ENCODE peak calls at places on chromosomes 7 and 10, in six cellular contexts. M, S, E, V, Y and Z are unnamed samples.

GRCh38 chr10:115436999-115437398 is 343.8 kb downstream of the ATRNL1 start:
- DNase-seq in M (no peak), S (no peak), E (no peak), V (no peak), Y (no peak), Z (no peak)

GRCh38 chr7:35025391-35025870 is 11.9 kb downstream of the DPY19L1 start:
- DNase-seq in M (no peak), S (no peak), E (no peak), V (no peak), Y (no peak), Z (no peak)

GRCh38 chr10:51010977-51011376 is 63.3 kb upstream of the PRKG1 start:
- DNase-seq in M (no peak), S (no peak), E (peak), V (no peak), Y (peak), Z (no peak)

GRCh38 chr7:112481337-112481736 is 546 bp downstream of the LSMEM1 start:
- DNase-seq in M (no peak), S (no peak), E (no peak), V (no peak), Y (no peak), Z (no peak)

GRCh38 chr7:24657980-24658379 is 84.7 kb downstream of the PALS2 start:
- DNase-seq in M (no peak), S (no peak), E (no peak), V (no peak), Y (no peak), Z (no peak)

GRCh38 chr7:112190120-112190519 is 16.1 kb downstream of the DOCK4 start:
- DNase-seq in M (no peak), S (no peak), E (no peak), V (no peak), Y (no peak), Z (no peak)

GRCh38 chr10:29618341-29619171 is 16.2 kb downstream of the SVIL start:
- DNase-seq in M (no peak), S (no peak), E (peak), V (no peak), Y (peak), Z (no peak)

GRCh38 chr10:78914502-78915330 is 154.1 kb upstream of the ZMIZ1 start:
- DNase-seq in M (peak), S (no peak), E (no peak), V (no peak), Y (peak), Z (no peak)

GRCh38 chr10:8588135-8588534 is 533.6 kb downstream of the GATA3 start:
- DNase-seq in M (no peak), S (no peak), E (no peak), V (no peak), Y (no peak), Z (no peak)

GRCh38 chr10:62424026-62424425 is 49.9 kb downstream of the ZNF365 start:
- DNase-seq in M (no peak), S (no peak), E (no peak), V (no peak), Y (no peak), Z (no peak)

GRCh38 chr7:133023370-133024075 is 58.4 kb downstream of the CHCHD3 start:
- DNase-seq in M (no peak), S (no peak), E (no peak), V (no peak), Y (no peak), Z (no peak)

GRCh38 chr7:24442170-24442777 is 131.0 kb upstream of the PALS2 start:
- DNase-seq in M (no peak), S (no peak), E (no peak), V (no peak), Y (no peak), Z (no peak)

GRCh38 chr7:45211066-45211465 is 53.5 kb downstream of the RAMP3 start:
- DNase-seq in M (no peak), S (no peak), E (no peak), V (no peak), Y (peak), Z (no peak)

GRCh38 chr10:8616166-8616565 is 561.7 kb downstream of the GATA3 start:
- DNase-seq in M (no peak), S (no peak), E (no peak), V (no peak), Y (no peak), Z (no peak)

GRCh38 chr10:124106241-124106905 is 13.0 kb upstream of the CHST15 start:
- DNase-seq in M (peak), S (peak), E (peak), V (peak), Y (peak), Z (no peak)

GRCh38 chr10:101560293-101561067 is 27.6 kb downstream of the POLL start:
- DNase-seq in M (peak), S (no peak), E (no peak), V (peak), Y (no peak), Z (no peak)

GRCh38 chr7:97116308-97116707 is 1.2 kb upstream of the SDHAF3 start:
- DNase-seq in M (no peak), S (no peak), E (no peak), V (no peak), Y (no peak), Z (no peak)

GRCh38 chr10:127649642-127650041 is 87.3 kb upstream of the FOXI2 start:
- DNase-seq in M (no peak), S (no peak), E (no peak), V (no peak), Y (no peak), Z (no peak)

DNA sequence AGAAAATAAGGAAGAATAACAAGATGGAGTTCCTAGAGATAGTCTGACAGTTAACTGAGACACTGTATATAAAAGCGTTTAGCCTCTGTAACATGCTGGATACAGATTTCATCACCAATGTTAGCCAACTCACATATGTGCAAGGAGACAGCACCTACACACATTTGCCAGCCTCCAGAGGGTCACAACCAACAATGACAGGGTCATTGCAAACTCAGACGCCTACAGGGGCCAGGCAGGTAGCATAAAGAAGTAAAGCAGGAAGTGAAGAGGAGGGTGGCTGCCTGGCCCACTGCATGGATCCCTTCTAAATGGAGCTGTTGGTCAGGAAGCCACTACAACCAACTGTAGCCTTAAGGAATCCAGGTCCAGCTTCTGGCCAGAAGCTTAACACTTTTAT is 50.4 kb downstream of the NRAP start:
- DNase-seq in M (no peak), S (no peak), E (no peak), V (no peak), Y (no peak), Z (no peak)
- H3K27ac ChIP-seq in M (no peak), S (no peak), E (no peak), V (no peak), Y (no peak), Z (no peak)

DNA sequence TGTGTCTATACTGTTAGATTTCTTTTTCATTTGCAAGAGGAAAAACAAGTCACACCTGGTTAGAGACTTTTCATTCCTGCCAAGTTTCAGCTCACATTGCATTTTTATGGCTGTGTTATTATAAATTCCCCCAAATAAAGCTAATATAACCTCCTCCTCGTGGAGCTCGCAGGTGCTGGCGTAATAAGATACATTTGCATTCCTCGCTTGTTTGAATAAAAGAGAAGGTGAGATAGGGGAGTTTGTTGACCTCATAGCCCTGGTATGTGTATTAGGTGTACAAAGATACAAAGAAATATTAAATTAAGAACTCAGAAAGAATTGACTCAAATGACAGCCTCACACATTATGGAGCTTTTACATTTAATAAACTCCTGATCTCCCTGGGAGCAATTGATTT is 257.7 kb upstream of the SP8 start:
- DNase-seq in M (no peak), S (no peak), E (no peak), V (no peak), Y (no peak), Z (no peak)
- TF ChIP-seq POLR2A in M (no peak), S (no peak), E (no peak), V (no peak), Y (no peak), Z (no peak)

GRCh38 chr7:66335318-66335717 is 130.2 kb downstream of the TPST1 start:
- DNase-seq in M (no peak), S (no peak), E (peak), V (no peak), Y (no peak), Z (no peak)

GRCh38 chr7:66333443-66333842 is 128.3 kb downstream of the TPST1 start:
- DNase-seq in M (no peak), S (no peak), E (no peak), V (no peak), Y (no peak), Z (no peak)

GRCh38 chr7:66331883-66332282 is 126.7 kb downstream of the TPST1 start:
- DNase-seq in M (no peak), S (no peak), E (peak), V (no peak), Y (no peak), Z (no peak)

GRCh38 chr7:66326501-66327180 is 121.5 kb downstream of the TPST1 start:
- DNase-seq in M (no peak), S (no peak), E (peak), V (no peak), Y (no peak), Z (no peak)

DNA sequence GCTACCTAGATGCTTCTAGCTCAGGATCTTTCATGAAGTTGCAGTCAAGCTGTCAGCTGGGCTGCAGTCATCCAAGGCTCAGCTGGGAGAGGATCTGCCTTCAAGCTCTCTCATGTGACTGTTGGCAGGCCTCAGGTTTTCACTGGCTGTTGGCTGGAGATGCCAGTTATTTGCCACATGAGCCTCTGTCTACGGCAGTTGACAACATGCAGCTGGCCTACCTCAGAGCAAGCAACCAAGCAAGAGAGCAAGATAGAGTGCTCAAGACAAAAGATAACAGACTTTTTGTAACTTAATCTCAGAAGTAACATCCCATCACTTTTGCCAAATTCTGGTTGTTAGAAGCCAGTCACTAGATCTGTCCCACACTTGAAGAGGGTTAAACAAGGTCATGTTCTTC is 125.8 kb downstream of the TPST1 start:
- DNase-seq in M (no peak), S (peak), E (peak), V (no peak), Y (peak), Z (no peak)
- H3K27ac ChIP-seq in M (peak), S (no peak), E (peak), V (no peak), Y (no peak), Z (no peak)

DNA sequence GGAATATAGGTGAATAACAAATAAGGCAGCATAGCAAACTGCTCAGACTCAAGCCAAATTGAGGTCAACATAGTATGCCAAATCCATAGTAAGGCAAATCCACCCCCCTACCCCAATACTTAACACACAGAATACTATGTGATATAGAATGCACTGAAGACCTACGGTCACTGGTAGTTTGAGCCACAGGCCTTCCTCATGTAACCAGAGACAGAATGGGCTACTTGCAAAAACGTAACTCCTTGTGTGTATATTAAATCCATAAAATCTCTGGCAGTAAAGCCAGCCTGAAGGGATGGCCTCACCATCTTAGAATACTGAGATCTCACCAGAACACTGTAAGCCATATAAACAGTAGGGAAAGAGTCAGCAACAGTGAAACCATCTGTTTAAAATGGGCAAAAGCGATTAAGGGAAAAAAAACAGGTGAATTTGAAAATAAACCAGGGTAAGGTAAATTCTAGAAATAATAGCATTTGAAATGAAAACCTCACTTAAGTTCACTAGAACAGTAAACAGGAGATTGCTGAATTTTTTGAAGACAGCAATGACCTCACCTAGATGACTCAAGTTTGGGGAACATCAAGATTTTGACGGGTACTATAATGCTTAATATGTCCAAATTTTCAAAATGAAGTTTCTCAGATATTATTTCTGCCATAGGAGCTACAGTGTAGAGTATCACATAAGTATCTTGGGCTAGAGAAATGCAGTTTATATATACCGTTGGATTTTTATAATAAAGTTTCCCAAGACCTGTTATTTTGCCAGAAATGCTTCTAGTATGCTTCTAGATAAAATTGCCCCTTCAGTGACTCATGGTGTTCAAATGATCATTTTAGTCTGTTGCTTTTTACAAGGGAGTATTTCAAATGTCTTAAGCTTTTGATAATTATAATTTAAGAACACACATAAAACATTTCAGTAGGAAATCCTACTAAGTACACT is 13.9 kb downstream of the HNRNPA2B1 start:
- DNase-seq in M (no peak), S (no peak), E (no peak), V (no peak), Y (no peak), Z (no peak)
- TF ChIP-seq POLR2A in M (no peak), S (no peak), E (no peak), V (no peak), Y (no peak), Z (no peak)